ENCODE peak calls at places on chromosome 21, in four cellular contexts. K is activated CD8-positive, alpha-beta memory T cell treated with anti-CD3 and anti-CD28 coated beads for 48 hours; I is stimulated activated CD8-positive, alpha-beta memory T cell treated with anti-CD3 and anti-CD28 coated beads, Interleukin-15, amount 100 ng/mL, for 24 hours; N is frontal cortex. H is an unnamed sample.

GRCh38 chr21:17819878-17820232 is 699 bp upstream of the C21orf91 start:
- DNase-seq in K (no peak), I (no peak), N (no peak), H (no peak)

GRCh38 chr21:38637161-38637560 is 138.9 kb upstream of the ERG start:
- DNase-seq in K (no peak), I (no peak), N (no peak), H (no peak)

GRCh38 chr21:33063907-33064622 is 5.9 kb upstream of the OLIG1 start:
- DNase-seq in K (no peak), I (no peak), N (no peak), H (no peak)

GRCh38 chr21:34579411-34579810 is 35.5 kb downstream of the RCAN1 start:
- DNase-seq in K (no peak), I (no peak), N (no peak), H (no peak)

GRCh38 chr21:44911384-44912157 is 9.1 kb downstream of the ITGB2 start:
- DNase-seq in K (no peak), I (no peak), N (no peak), H (peak; percentile 70)

GRCh38 chr21:43318841-43319781 is 107.8 kb downstream of the SIK1 start:
- DNase-seq in K (no peak), I (no peak), N (no peak), H (no peak)

GRCh38 chr21:45473496-45474322 is 68.5 kb downstream of the SLC19A1 start:
- DNase-seq in K (no peak), I (no peak), N (no peak), H (no peak)

GRCh38 chr21:41369105-41369914 is 7.5 kb downstream of the MX2 start:
- DNase-seq in K (no peak), I (no peak), N (no peak), H (no peak)

GRCh38 chr21:37342046-37342632 is 24.4 kb upstream of the DYRK1A start:
- DNase-seq in K (no peak), I (no peak), N (no peak), H (no peak)

GRCh38 chr21:31503939-31504338 is 155.6 kb upstream of the SOD1 start:
- DNase-seq in K (no peak), I (no peak), N (no peak), H (no peak)

GRCh38 chr21:37073417-37074194 is 552 bp downstream of the TTC3 start:
- DNase-seq in K (no peak), I (peak; percentile 25), N (peak; percentile 35), H (peak; percentile 62)

GRCh38 chr21:46500224-46500861 is 41.7 kb downstream of the DIP2A start:
- DNase-seq in K (no peak), I (no peak), N (no peak), H (no peak)

GRCh38 chr21:42865361-42866160 is 13.8 kb downstream of the WDR4 start:
- DNase-seq in K (no peak), I (no peak), N (peak; percentile 9), H (no peak)

GRCh38 chr21:42674351-42674940 is 21.0 kb downstream of the PDE9A start:
- DNase-seq in K (no peak), I (no peak), N (no peak), H (no peak)

GRCh38 chr21:41786521-41786987 is 19.7 kb upstream of the RIPK4 start:
- DNase-seq in K (no peak), I (no peak), N (no peak), H (no peak)

GRCh38 chr21:45248893-45249381 is 38.8 kb downstream of the POFUT2 start:
- DNase-seq in K (no peak), I (no peak), N (no peak), H (no peak)

GRCh38 chr21:28213221-28213620 is 779.5 kb downstream of the LTN1 start:
- DNase-seq in K (no peak), I (no peak), N (no peak), H (no peak)

GRCh38 chr21:38965910-38966504 is 160.3 kb downstream of the ETS2 start:
- DNase-seq in K (no peak), I (no peak), N (no peak), H (no peak)

GRCh38 chr21:30348506-30348905 is at the start of gene KRTAP23-1:
- DNase-seq in K (no peak), I (no peak), N (no peak), H (no peak)

GRCh38 chr21:39630827-39631226 is 18.1 kb downstream of the B3GALT5 start:
- DNase-seq in K (no peak), I (no peak), N (no peak), H (no peak)

GRCh38 chr21:43271452-43272020 is 102.7 kb downstream of the CRYAA start:
- DNase-seq in K (no peak), I (no peak), N (no peak), H (no peak)

GRCh38 chr21:41283211-41283818 is 33.3 kb upstream of the FAM3B start:
- DNase-seq in K (no peak), I (no peak), N (peak; percentile 48), H (peak; percentile 4)

GRCh38 chr21:45290948-45291612 is 3.4 kb upstream of the POFUT2 start:
- DNase-seq in K (no peak), I (no peak), N (no peak), H (no peak)

GRCh38 chr21:45876381-45877159 is 105.0 kb upstream of the COL6A1 start:
- DNase-seq in K (no peak), I (no peak), N (no peak), H (no peak)

GRCh38 chr21:41137889-41138288 is 30.1 kb upstream of the BACE2 start:
- DNase-seq in K (no peak), I (no peak), N (no peak), H (no peak)

GRCh38 chr21:33875026-33875695 is 40.4 kb downstream of the ATP5PO start:
- DNase-seq in K (no peak), I (no peak), N (no peak), H (no peak)